ENCODE peak calls at places on chromosomes 6 and 20, in five cellular contexts. One of them, this sample, is unnamed.

GRCh38 chr20:59400666-59401065 is 100.3 kb downstream of the EDN3 start:
- DNase-seq in adrenal gland: no peak
- DNase-seq in aorta: no peak
- DNase-seq in fibroblast of lung: no peak
- DNase-seq in pons: no peak
- DNase-seq in this sample: no peak

GRCh38 chr6:124962617-124963415 is 579 bp downstream of the RNF217 start:
- DNase-seq in adrenal gland: peak
- DNase-seq in aorta: peak
- DNase-seq in fibroblast of lung: peak
- DNase-seq in pons: peak
- DNase-seq in this sample: no peak

GRCh38 chr6:134235937-134236751 is 81.8 kb downstream of the SGK1 start:
- DNase-seq in adrenal gland: no peak
- DNase-seq in aorta: no peak
- DNase-seq in fibroblast of lung: peak
- DNase-seq in pons: no peak
- DNase-seq in this sample: no peak

GRCh38 chr6:158040051-158040803 is 58.6 kb downstream of the SYNJ2 start:
- DNase-seq in adrenal gland: peak
- DNase-seq in aorta: peak
- DNase-seq in fibroblast of lung: peak
- DNase-seq in pons: no peak
- DNase-seq in this sample: peak

GRCh38 chr6:157648561-157648960 is 174.5 kb upstream of the SNX9 start:
- DNase-seq in adrenal gland: no peak
- DNase-seq in aorta: peak
- DNase-seq in fibroblast of lung: no peak
- DNase-seq in pons: no peak
- DNase-seq in this sample: no peak

GRCh38 chr20:59269396-59270025 is 30.9 kb upstream of the EDN3 start:
- DNase-seq in adrenal gland: no peak
- DNase-seq in aorta: no peak
- DNase-seq in fibroblast of lung: no peak
- DNase-seq in pons: no peak
- DNase-seq in this sample: no peak

GRCh38 chr20:46799781-46800180 is 90.3 kb downstream of the SLC2A10 start:
- DNase-seq in adrenal gland: no peak
- DNase-seq in aorta: no peak
- DNase-seq in fibroblast of lung: no peak
- DNase-seq in pons: no peak
- DNase-seq in this sample: no peak

GRCh38 chr6:137123078-137123477 is 50.4 kb downstream of the IL22RA2 start:
- DNase-seq in adrenal gland: no peak
- DNase-seq in aorta: no peak
- DNase-seq in fibroblast of lung: no peak
- DNase-seq in pons: no peak
- DNase-seq in this sample: no peak

GRCh38 chr6:105757512-105758200 is 328.5 kb upstream of the PRDM1 start:
- DNase-seq in adrenal gland: no peak
- DNase-seq in aorta: no peak
- DNase-seq in fibroblast of lung: no peak
- DNase-seq in pons: no peak
- DNase-seq in this sample: no peak

GRCh38 chr6:111586554-111586953 is 19.1 kb downstream of the TRAF3IP2 start:
- DNase-seq in adrenal gland: no peak
- DNase-seq in aorta: no peak
- DNase-seq in fibroblast of lung: no peak
- DNase-seq in pons: no peak
- DNase-seq in this sample: no peak

GRCh38 chr6:164859791-164860190 is 449.6 kb downstream of the C6orf118 start:
- DNase-seq in adrenal gland: no peak
- DNase-seq in aorta: no peak
- DNase-seq in fibroblast of lung: no peak
- DNase-seq in pons: no peak
- DNase-seq in this sample: no peak

GRCh38 chr6:32462609-32463008 is 22.9 kb downstream of the HLA-DRA start:
- DNase-seq in adrenal gland: no peak
- DNase-seq in aorta: no peak
- DNase-seq in fibroblast of lung: no peak
- DNase-seq in pons: no peak
- DNase-seq in this sample: no peak

GRCh38 chr6:165186041-165186440 is 123.4 kb downstream of the C6orf118 start:
- DNase-seq in adrenal gland: no peak
- DNase-seq in aorta: no peak
- DNase-seq in fibroblast of lung: no peak
- DNase-seq in pons: no peak
- DNase-seq in this sample: no peak

GRCh38 chr20:31835977-31836852 is 9.2 kb downstream of the FOXS1 start:
- DNase-seq in adrenal gland: peak
- DNase-seq in aorta: peak
- DNase-seq in fibroblast of lung: peak
- DNase-seq in pons: peak
- DNase-seq in this sample: peak

GRCh38 chr6:36985384-36985962 is 523 bp downstream of the MTCH1 start:
- DNase-seq in adrenal gland: peak
- DNase-seq in aorta: no peak
- DNase-seq in fibroblast of lung: no peak
- DNase-seq in pons: no peak
- DNase-seq in this sample: no peak

GRCh38 chr6:35128496-35128895 is 12.6 kb downstream of the TCP11 start:
- DNase-seq in adrenal gland: no peak
- DNase-seq in aorta: no peak
- DNase-seq in fibroblast of lung: no peak
- DNase-seq in pons: no peak
- DNase-seq in this sample: no peak

GRCh38 chr20:53826597-53827291 is 233.1 kb upstream of the ZNF217 start:
- DNase-seq in adrenal gland: no peak
- DNase-seq in aorta: peak
- DNase-seq in fibroblast of lung: peak
- DNase-seq in pons: peak
- DNase-seq in this sample: no peak

This sample was measured in brain pericyte.